ENCODE peak calls at places on chromosomes 2 and 18, in eight cellular contexts. P is C1 segment of cervical spinal cord; H is GM06990; K is activated naive CD4-positive, alpha-beta T cell treated with anti-CD3 and anti-CD28 coated beads, Interleukin-2, amount 50 U/mL, for 16 hours; B is activated CD8-positive, alpha-beta memory T cell treated with anti-CD3 and anti-CD28 coated beads, Interleukin-2, amount 50 U/mL, for 48 hours; R is lower leg skin; V is GM03348; A is HT1080. Z is an unnamed sample.

GRCh38 chr2:30927561-30928075 is 120.4 kb upstream of the CAPN13 start:
- DNase-seq in P (no peak), H (no peak), K (no peak), B (no peak), R (no peak), V (no peak), A (no peak), Z (no peak)

GRCh38 chr2:168614291-168615018 is 158.4 kb downstream of the CERS6 start:
- DNase-seq in P (no peak), H (no peak), K (no peak), B (no peak), R (no peak), V (no peak), A (peak), Z (no peak)

GRCh38 chr2:234949762-234950434 is 1.9 kb upstream of the SH3BP4 start:
- DNase-seq in P (no peak), H (no peak), K (no peak), B (no peak), R (no peak), V (peak), A (peak), Z (peak)

GRCh38 chr2:41950440-41950960 is 97.3 kb upstream of the PKDCC start:
- DNase-seq in P (no peak), H (no peak), K (no peak), B (no peak), R (no peak), V (no peak), A (no peak), Z (no peak)

GRCh38 chr18:79354350-79354749 is 41.4 kb upstream of the NFATC1 start:
- DNase-seq in P (no peak), H (no peak), K (no peak), B (no peak), R (no peak), V (no peak), A (peak), Z (no peak)

GRCh38 chr18:46341989-46342525 is 237.9 kb downstream of the HAUS1 start:
- DNase-seq in P (no peak), H (no peak), K (no peak), B (no peak), R (no peak), V (no peak), A (no peak), Z (no peak)

GRCh38 chr2:116979941-116980340 is 834.5 kb upstream of the DDX18 start:
- DNase-seq in P (no peak), H (no peak), K (no peak), B (no peak), R (no peak), V (no peak), A (no peak), Z (no peak)

GRCh38 chr2:202267495-202267894 is 1.9 kb downstream of the NOP58 start:
- DNase-seq in P (no peak), H (no peak), K (no peak), B (no peak), R (no peak), V (peak), A (no peak), Z (no peak)

GRCh38 chr2:50720695-50721314 is 311.1 kb downstream of the NRXN1 start:
- DNase-seq in P (no peak), H (no peak), K (no peak), B (no peak), R (no peak), V (no peak), A (no peak), Z (no peak)

GRCh38 chr2:46988733-46989481 is 73.3 kb upstream of the MCFD2 start:
- DNase-seq in P (peak), H (no peak), K (no peak), B (no peak), R (no peak), V (no peak), A (no peak), Z (no peak)

GRCh38 chr18:13621446-13621849 is 104.9 kb downstream of the FAM210A start:
- DNase-seq in P (no peak), H (no peak), K (no peak), B (no peak), R (no peak), V (no peak), A (no peak), Z (no peak)

GRCh38 chr2:160429248-160430000 is 64.2 kb downstream of the RBMS1 start:
- DNase-seq in P (no peak), H (no peak), K (no peak), B (no peak), R (no peak), V (no peak), A (peak), Z (peak)

GRCh38 chr2:10305715-10306114 is 3.0 kb downstream of the HPCAL1 start:
- DNase-seq in P (no peak), H (no peak), K (peak), B (peak), R (no peak), V (no peak), A (no peak), Z (no peak)

GRCh38 chr18:65215865-65216466 is 534.8 kb upstream of the CDH7 start:
- DNase-seq in P (no peak), H (no peak), K (no peak), B (no peak), R (no peak), V (no peak), A (no peak), Z (no peak)

GRCh38 chr18:69282371-69282770 is 118.3 kb upstream of the DOK6 start:
- DNase-seq in P (no peak), H (no peak), K (no peak), B (no peak), R (no peak), V (no peak), A (no peak), Z (no peak)

GRCh38 chr18:8609711-8610441 is 639 bp downstream of the RAB12 start:
- DNase-seq in P (no peak), H (peak), K (peak), B (peak), R (no peak), V (peak), A (no peak), Z (no peak)

GRCh38 chr2:70672990-70673647 is 94.9 kb downstream of the ADD2 start:
- DNase-seq in P (no peak), H (no peak), K (no peak), B (no peak), R (no peak), V (no peak), A (no peak), Z (no peak)

GRCh38 chr2:15638720-15639119 is 47.1 kb downstream of the DDX1 start:
- DNase-seq in P (no peak), H (no peak), K (no peak), B (no peak), R (no peak), V (peak), A (peak), Z (peak)

GRCh38 chr2:166042356-166042755 is 85.5 kb downstream of the SCN1A start:
- DNase-seq in P (no peak), H (no peak), K (no peak), B (no peak), R (no peak), V (no peak), A (no peak), Z (no peak)

GRCh38 chr2:234366891-234367290 is 130.0 kb downstream of the ARL4C start:
- DNase-seq in P (no peak), H (no peak), K (no peak), B (no peak), R (peak), V (peak), A (no peak), Z (no peak)

GRCh38 chr2:180071797-180072196 is 64.7 kb upstream of the CWC22 start:
- DNase-seq in P (no peak), H (no peak), K (no peak), B (no peak), R (no peak), V (no peak), A (no peak), Z (no peak)

GRCh38 chr2:134338180-134338579 is 84.3 kb downstream of the MGAT5 start:
- DNase-seq in P (no peak), H (no peak), K (no peak), B (no peak), R (no peak), V (no peak), A (no peak), Z (no peak)

Z was measured in NCI-H226.